ENCODE peak calls at places on chromosomes 3 and 15, in four cellular contexts. B is GM12891, M is K562, K is GM12878. T is an unnamed sample.

GRCh38 chr15:41791970-41792637 is 17.8 kb downstream of the MAPKBP1 start:
- DNase-seq in B (no peak), M (no peak), K (no peak), T (no peak)

GRCh38 chr15:45113380-45113990 is 487 bp downstream of the DUOX2 start:
- DNase-seq in B (no peak), M (no peak), K (no peak), T (no peak)

GRCh38 chr3:196163687-196164493 is 47.3 kb downstream of the ZDHHC19 start:
- DNase-seq in B (no peak), M (peak), K (no peak), T (peak)

GRCh38 chr15:24848050-24848449 is 106.7 kb upstream of the SNRPN start:
- DNase-seq in B (peak), M (no peak), K (no peak), T (peak)

GRCh38 chr15:88300861-88301260 is 44.3 kb upstream of the NTRK3 start:
- DNase-seq in B (no peak), M (no peak), K (no peak), T (no peak)

GRCh38 chr3:60363817-60364216 is 887.4 kb downstream of the FHIT start:
- DNase-seq in B (no peak), M (no peak), K (no peak), T (no peak)

GRCh38 chr15:24761704-24762302 is 86.2 kb downstream of the NPAP1 start:
- DNase-seq in B (no peak), M (no peak), K (no peak), T (no peak)

GRCh38 chr3:140896997-140897396 is 44.6 kb upstream of the SLC25A36 start:
- DNase-seq in B (no peak), M (no peak), K (no peak), T (no peak)

GRCh38 chr3:81024560-81024959 is 736.9 kb downstream of the GBE1 start:
- DNase-seq in B (no peak), M (no peak), K (no peak), T (no peak)

GRCh38 chr3:141303481-141304223 is 64.7 kb upstream of the ZBTB38 start:
- DNase-seq in B (peak), M (peak), K (peak), T (peak)

GRCh38 chr3:43732747-43733425 is 42.1 kb downstream of the ABHD5 start:
- DNase-seq in B (no peak), M (no peak), K (no peak), T (no peak)

GRCh38 chr3:141239551-141240281 is 8.1 kb downstream of the PXYLP1 start:
- DNase-seq in B (no peak), M (no peak), K (no peak), T (no peak)

GRCh38 chr15:96343529-96344072 is 13.1 kb downstream of the NR2F2 start:
- DNase-seq in B (no peak), M (no peak), K (no peak), T (no peak)

GRCh38 chr15:29844290-29844903 is 22.1 kb upstream of the TJP1 start:
- DNase-seq in B (no peak), M (no peak), K (no peak), T (no peak)

GRCh38 chr3:171378586-171378985 is 81.6 kb downstream of the TNIK start:
- DNase-seq in B (no peak), M (no peak), K (no peak), T (no peak)

GRCh38 chr3:128482857-128483656 is 9.9 kb downstream of the GATA2 start:
- DNase-seq in B (no peak), M (peak), K (no peak), T (no peak)

GRCh38 chr3:157156844-157157635 is 2.9 kb downstream of the CCNL1 start:
- DNase-seq in B (no peak), M (peak), K (no peak), T (no peak)

GRCh38 chr3:25967385-25967784 is 177.5 kb downstream of the OXSM start:
- DNase-seq in B (no peak), M (no peak), K (no peak), T (no peak)

GRCh38 chr3:175672119-175672689 is 813.1 kb downstream of the NAALADL2 start:
- DNase-seq in B (no peak), M (no peak), K (no peak), T (no peak)

GRCh38 chr3:15638193-15638890 is 36.8 kb downstream of the BTD start:
- DNase-seq in B (no peak), M (no peak), K (no peak), T (no peak)

GRCh38 chr3:132283440-132283839 is 33.8 kb upstream of the ACP3 start:
- DNase-seq in B (peak), M (no peak), K (no peak), T (peak)

GRCh38 chr3:119220198-119220597 is 20.5 kb downstream of the B4GALT4 start:
- DNase-seq in B (no peak), M (no peak), K (no peak), T (no peak)

GRCh38 chr3:168467085-168467714 is 371.5 kb upstream of the GOLIM4 start:
- DNase-seq in B (no peak), M (no peak), K (peak), T (peak)

GRCh38 chr3:109806929-109807328 is 469.6 kb upstream of the DPPA4 start:
- DNase-seq in B (no peak), M (peak), K (no peak), T (peak)

GRCh38 chr3:71317749-71318458 is 265.6 kb downstream of the FOXP1 start:
- DNase-seq in B (no peak), M (no peak), K (no peak), T (no peak)

GRCh38 chr3:193903257-193903807 is 232.6 kb upstream of the HES1 start:
- DNase-seq in B (no peak), M (no peak), K (no peak), T (no peak)

GRCh38 chr3:188574885-188575284 is 420.9 kb downstream of the LPP start:
- DNase-seq in B (no peak), M (no peak), K (no peak), T (no peak)

GRCh38 chr15:63332367-63333078 is 49.1 kb downstream of the CA12 start:
- DNase-seq in B (no peak), M (no peak), K (no peak), T (no peak)

GRCh38 chr3:71568217-71568616 is 15.3 kb downstream of the FOXP1 start:
- DNase-seq in B (no peak), M (no peak), K (no peak), T (no peak)

GRCh38 chr3:30658328-30659052 is 52.1 kb downstream of the TGFBR2 start:
- DNase-seq in B (no peak), M (no peak), K (peak), T (no peak)

GRCh38 chr15:99365232-99365631 is 114.0 kb downstream of the LRRC28 start:
- DNase-seq in B (peak), M (no peak), K (peak), T (no peak)

GRCh38 chr3:53072653-53073552 is 27.0 kb upstream of the SFMBT1 start:
- DNase-seq in B (peak), M (peak), K (peak), T (peak)

GRCh38 chr3:12198301-12198700 is 39.6 kb upstream of the TIMP4 start:
- DNase-seq in B (no peak), M (no peak), K (no peak), T (no peak)

GRCh38 chr15:49844390-49844789 is 223.5 kb downstream of the DTWD1 start:
- DNase-seq in B (no peak), M (no peak), K (no peak), T (no peak)

GRCh38 chr3:48441940-48442339 is 1.9 kb downstream of the TMA7 start:
- DNase-seq in B (no peak), M (no peak), K (no peak), T (no peak)

GRCh38 chr15:45187894-45188830 is at the start of gene SHF:
- DNase-seq in B (no peak), M (peak), K (no peak), T (no peak)

GRCh38 chr3:156600834-156601233 is 45.9 kb upstream of the SSR3 start:
- DNase-seq in B (no peak), M (no peak), K (no peak), T (no peak)

GRCh38 chr3:73073091-73073707 is 11.7 kb downstream of the EBLN2 start:
- DNase-seq in B (no peak), M (no peak), K (no peak), T (no peak)

DNA sequence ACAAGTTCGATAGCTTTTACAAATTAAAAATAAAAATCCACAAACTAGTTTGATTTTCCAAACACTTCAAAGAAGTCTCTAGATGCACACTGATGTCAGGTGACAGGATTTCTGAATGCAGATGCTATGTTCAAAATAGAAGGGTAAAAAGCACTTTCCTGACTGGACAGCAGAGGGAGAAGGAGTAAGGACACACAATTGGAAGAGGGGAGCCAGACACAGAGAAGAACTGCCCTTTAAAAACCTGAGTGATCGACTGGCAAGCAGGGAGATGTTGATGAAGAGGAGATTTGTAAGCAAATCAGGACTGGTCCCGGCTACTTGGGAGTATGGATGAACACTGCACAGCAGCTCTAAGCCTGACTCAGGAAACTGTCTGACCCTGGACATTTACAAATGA is 612.8 kb downstream of the MAGI1 start:
- DNase-seq in B (no peak), M (no peak), K (no peak), T (no peak)
- TF ChIP-seq SPI1 in B (no peak), M (no peak), K (no peak), T (no peak)

GRCh38 chr3:102629943-102630342 is 195.1 kb downstream of the ZPLD1 start:
- DNase-seq in B (no peak), M (no peak), K (no peak), T (no peak)

DNA sequence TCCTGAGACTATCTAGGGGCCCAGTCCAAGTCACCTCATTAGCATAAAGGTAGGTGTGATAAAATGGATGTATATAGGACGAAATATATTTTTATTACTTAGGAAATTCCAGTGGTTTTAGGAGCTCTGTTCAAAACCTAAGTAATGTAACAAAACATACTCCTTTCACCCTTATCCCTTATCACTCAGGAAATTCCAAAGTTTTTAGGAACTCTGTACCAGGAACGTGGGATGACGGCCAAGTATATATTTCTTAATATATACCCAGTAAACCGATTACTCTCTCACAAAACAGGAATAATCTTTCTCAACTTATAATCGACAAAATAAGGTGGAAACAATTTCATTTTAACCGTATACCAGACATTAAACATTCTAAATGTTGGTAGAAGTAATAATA is 195.7 kb downstream of the ZPLD1 start:
- DNase-seq in B (no peak), M (no peak), K (no peak), T (no peak)
- TF ChIP-seq POLR2AphosphoS5 in B (no peak), M (no peak), K (no peak), T (no peak)

DNA sequence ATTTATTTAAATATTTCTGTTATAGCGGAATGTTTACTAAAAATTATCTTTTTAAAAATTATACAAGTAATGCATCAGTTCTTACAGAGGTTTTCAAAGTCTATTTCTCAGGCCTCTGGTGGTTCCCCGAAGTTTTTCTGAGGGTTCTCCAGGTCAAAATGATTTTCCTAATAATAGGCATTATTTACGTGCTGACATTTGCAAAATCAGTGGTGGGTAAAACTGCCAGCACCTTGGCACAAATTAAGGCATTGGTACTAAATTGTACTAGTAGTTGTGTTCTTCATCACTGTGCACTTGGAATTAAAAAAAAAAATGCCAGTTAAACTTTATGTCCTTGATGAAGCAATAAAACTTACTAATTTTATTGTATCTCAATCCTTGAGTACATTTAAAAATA is 9.5 kb downstream of the PIAS1 start:
- DNase-seq in B (no peak), M (no peak), K (no peak), T (no peak)
- TF ChIP-seq SPI1 in B (no peak), M (no peak), K (no peak), T (no peak)

GRCh38 chr15:90419738-90420487 is 31.9 kb downstream of the IQGAP1 start:
- DNase-seq in B (no peak), M (no peak), K (peak), T (no peak)
- TF ChIP-seq POLR2AphosphoS5 in B (no peak), M (no peak), K (no peak), T (no peak)

DNA sequence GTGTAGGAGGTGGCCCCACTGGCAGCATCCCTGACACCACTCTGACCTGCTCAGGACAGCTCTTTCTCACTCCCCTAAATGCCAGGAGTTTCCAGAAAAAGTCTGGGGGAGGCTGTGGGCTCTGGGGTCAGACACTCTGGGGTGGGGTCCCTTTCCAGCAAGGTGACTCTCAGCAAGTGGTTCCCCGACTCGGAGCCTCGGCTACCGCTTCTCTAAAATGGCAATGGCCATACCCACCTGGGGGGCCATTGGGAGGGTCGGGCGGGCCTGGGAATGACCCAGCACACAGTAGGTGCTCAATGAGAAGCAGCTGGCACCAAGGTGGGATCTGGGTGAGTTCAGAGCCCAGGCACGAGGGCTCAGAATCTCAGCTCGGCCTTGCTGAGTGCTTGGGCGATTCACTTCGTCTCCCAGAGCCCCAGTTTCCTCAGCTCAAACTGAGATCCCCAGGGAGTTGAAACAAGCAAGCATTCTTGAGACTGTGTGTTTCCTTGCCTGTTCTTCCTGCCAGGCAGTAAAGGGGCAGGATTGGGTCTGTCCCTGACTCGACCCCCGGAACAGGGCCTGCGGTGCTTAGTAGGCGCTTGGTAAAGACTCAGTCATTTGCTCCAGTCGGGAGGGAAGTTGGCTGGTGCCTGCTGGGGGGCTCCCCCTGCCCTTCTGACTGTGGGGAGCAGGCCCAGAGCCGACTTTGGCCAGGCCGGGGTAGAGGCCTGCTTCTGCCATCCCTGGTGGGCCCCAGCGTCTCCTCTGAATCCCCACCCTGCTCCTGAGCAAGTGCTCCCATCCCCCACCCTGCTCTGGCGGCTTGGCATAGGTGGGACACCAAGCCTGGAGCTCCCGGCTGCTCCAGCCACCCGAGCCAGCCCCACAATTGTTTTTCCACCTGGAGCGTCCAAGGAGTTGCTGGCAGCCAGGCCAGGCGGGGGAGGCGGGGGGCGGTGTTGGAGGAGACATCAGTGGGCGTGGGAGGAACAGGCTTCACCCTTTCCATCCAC is 32.8 kb upstream of the FBLN2 start:
- DNase-seq in B (no peak), M (no peak), K (no peak), T (no peak)
- TF ChIP-seq SPI1 in B (no peak), M (no peak), K (no peak), T (no peak)

DNA sequence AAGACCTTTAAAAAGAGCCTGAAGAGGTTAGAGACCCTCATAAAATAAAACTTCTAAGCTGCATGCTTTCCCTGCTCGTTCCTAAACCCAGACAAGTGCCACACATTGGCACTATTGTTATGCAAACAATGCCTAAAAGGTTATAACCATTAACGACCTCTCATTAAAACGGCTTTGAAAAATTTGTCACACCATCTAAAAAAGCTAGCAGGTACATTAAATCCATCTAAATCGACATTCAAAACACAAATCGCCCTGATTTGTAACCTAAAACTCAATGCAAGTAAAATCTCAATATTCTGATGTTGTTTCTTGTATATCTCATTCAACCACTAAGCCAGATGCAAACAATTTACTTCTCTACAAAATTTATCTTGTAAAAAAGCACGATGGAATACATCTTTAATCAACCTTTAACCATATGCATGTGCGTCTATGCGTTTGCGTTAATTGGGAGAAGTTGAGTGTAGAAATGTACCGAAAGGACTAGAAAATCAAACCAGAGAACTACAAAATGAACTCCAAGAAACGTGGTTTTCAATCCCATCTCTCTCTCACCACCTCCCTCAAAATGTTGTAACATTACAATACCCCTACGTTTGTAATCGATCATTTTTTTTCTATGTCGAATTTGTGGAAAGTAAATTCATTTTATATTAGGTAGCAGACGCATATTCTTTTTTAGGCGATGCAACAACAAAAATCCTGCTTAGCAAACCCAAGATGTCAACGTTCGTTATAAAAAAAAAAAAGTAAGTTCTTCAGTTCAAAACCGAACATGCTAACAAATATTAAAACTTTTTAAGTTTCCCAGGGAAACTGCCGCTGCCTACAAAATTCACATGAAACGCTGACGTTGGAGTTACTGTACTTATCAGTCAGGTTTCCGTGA is 1.1 kb downstream of the ALDH1A2 start:
- DNase-seq in B (no peak), M (no peak), K (no peak), T (no peak)
- TF ChIP-seq POLR2AphosphoS5 in B (no peak), M (no peak), K (no peak), T (no peak)

DNA sequence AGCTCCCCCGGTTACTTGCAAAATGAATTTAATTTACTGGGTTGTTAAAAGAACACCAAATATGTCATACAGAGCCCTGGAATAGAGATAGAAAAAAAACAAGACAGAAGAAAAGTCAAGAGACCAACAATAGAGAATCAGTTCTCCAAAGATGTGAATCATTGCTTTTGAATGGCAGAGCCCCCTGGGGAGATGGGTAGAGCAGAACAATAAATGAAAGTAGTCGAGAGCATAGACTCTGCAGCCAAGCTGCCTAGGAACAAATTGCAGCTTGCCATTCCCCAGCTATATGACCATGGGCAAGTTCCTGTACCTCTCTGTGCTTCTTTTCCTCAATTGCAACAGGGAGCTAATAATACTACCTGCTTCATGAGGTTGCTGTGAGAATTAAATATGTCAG is 25.1 kb upstream of the BFSP2 start:
- DNase-seq in B (no peak), M (no peak), K (no peak), T (no peak)
- TF ChIP-seq SPI1 in B (no peak), M (no peak), K (no peak), T (no peak)

GRCh38 chr15:89680282-89680873 is 1.2 kb upstream of the PLIN1 start:
- DNase-seq in B (no peak), M (no peak), K (no peak), T (no peak)
- TF ChIP-seq POLR2AphosphoS5 in B (no peak), M (no peak), K (no peak), T (no peak)

GRCh38 chr15:38373016-38373415 is 80.9 kb upstream of the FAM98B start:
- DNase-seq in B (no peak), M (no peak), K (no peak), T (no peak)

GRCh38 chr15:38374024-38374423 is 79.9 kb upstream of the FAM98B start:
- DNase-seq in B (no peak), M (no peak), K (no peak), T (no peak)

GRCh38 chr15:38367476-38367875 is 86.5 kb upstream of the FAM98B start:
- DNase-seq in B (no peak), M (no peak), K (no peak), T (no peak)

GRCh38 chr15:38374477-38374876 is 79.5 kb upstream of the FAM98B start:
- DNase-seq in B (no peak), M (no peak), K (no peak), T (no peak)

GRCh38 chr15:38370079-38370478 is 83.8 kb upstream of the FAM98B start:
- DNase-seq in B (no peak), M (no peak), K (no peak), T (no peak)
- TF ChIP-seq SPI1 in B (no peak), M (no peak), K (no peak), T (no peak)

GRCh38 chr15:89515477-89515876 is 19.1 kb upstream of the RHCG start:
- DNase-seq in B (no peak), M (no peak), K (no peak), T (no peak)
- TF ChIP-seq POLR2AphosphoS5 in B (no peak), M (no peak), K (no peak), T (no peak)